ENCODE peak calls at places on chromosomes 5 and 9, in eight cellular contexts. One of them, this sample, is unnamed.

GRCh38 chr5:54886866-54887265 is 98.5 kb downstream of the ESM1 start:
- DNase-seq in AG04450: no peak
- DNase-seq in lower lobe of right lung: no peak
- DNase-seq in foreskin keratinocyte: no peak
- DNase-seq in H1: no peak
- DNase-seq in HepG2: no peak
- DNase-seq in H9: no peak
- DNase-seq in fibroblast of mammary gland: no peak
- DNase-seq in this sample: no peak

GRCh38 chr5:151274666-151275065 is 21.7 kb downstream of the GM2A start:
- DNase-seq in AG04450: no peak
- DNase-seq in lower lobe of right lung: no peak
- DNase-seq in foreskin keratinocyte: no peak
- DNase-seq in H1: no peak
- DNase-seq in HepG2: no peak
- DNase-seq in H9: no peak
- DNase-seq in fibroblast of mammary gland: no peak
- DNase-seq in this sample: peak; percentile 72

GRCh38 chr5:50853151-50853550 is 186.7 kb downstream of the PARP8 start:
- DNase-seq in AG04450: no peak
- DNase-seq in lower lobe of right lung: peak; percentile 47
- DNase-seq in foreskin keratinocyte: no peak
- DNase-seq in H1: no peak
- DNase-seq in HepG2: no peak
- DNase-seq in H9: no peak
- DNase-seq in fibroblast of mammary gland: no peak
- DNase-seq in this sample: no peak

GRCh38 chr5:39906146-39906545 is 481.4 kb upstream of the DAB2 start:
- DNase-seq in AG04450: no peak
- DNase-seq in lower lobe of right lung: no peak
- DNase-seq in foreskin keratinocyte: peak; percentile 23
- DNase-seq in H1: no peak
- DNase-seq in HepG2: no peak
- DNase-seq in H9: no peak
- DNase-seq in fibroblast of mammary gland: peak; percentile 50
- DNase-seq in this sample: peak; percentile 25

GRCh38 chr5:19987594-19988345 is at the start of gene CDH18:
- DNase-seq in AG04450: peak; percentile 6
- DNase-seq in lower lobe of right lung: peak; percentile 45
- DNase-seq in foreskin keratinocyte: peak; percentile 28
- DNase-seq in H1: peak; percentile 54
- DNase-seq in HepG2: no peak
- DNase-seq in H9: peak; percentile 83
- DNase-seq in fibroblast of mammary gland: peak; percentile 14
- DNase-seq in this sample: peak; percentile 69

GRCh38 chr9:132669329-132669635 is 501 bp downstream of the DDX31 start:
- DNase-seq in AG04450: no peak
- DNase-seq in lower lobe of right lung: no peak
- DNase-seq in foreskin keratinocyte: no peak
- DNase-seq in H1: no peak
- DNase-seq in HepG2: no peak
- DNase-seq in H9: no peak
- DNase-seq in fibroblast of mammary gland: no peak
- DNase-seq in this sample: no peak

GRCh38 chr5:88674262-88675158 is 208.5 kb downstream of the MEF2C start:
- DNase-seq in AG04450: no peak
- DNase-seq in lower lobe of right lung: no peak
- DNase-seq in foreskin keratinocyte: no peak
- DNase-seq in H1: no peak
- DNase-seq in HepG2: no peak
- DNase-seq in H9: peak; percentile 79
- DNase-seq in fibroblast of mammary gland: no peak
- DNase-seq in this sample: peak; percentile 26

GRCh38 chr9:131446276-131446675 is 52.4 kb downstream of the PRRC2B start:
- DNase-seq in AG04450: no peak
- DNase-seq in lower lobe of right lung: no peak
- DNase-seq in foreskin keratinocyte: no peak
- DNase-seq in H1: no peak
- DNase-seq in HepG2: no peak
- DNase-seq in H9: no peak
- DNase-seq in fibroblast of mammary gland: no peak
- DNase-seq in this sample: no peak

GRCh38 chr5:10562202-10563131 is 1.4 kb upstream of the ANKRD33B start:
- DNase-seq in AG04450: no peak
- DNase-seq in lower lobe of right lung: no peak
- DNase-seq in foreskin keratinocyte: no peak
- DNase-seq in H1: no peak
- DNase-seq in HepG2: no peak
- DNase-seq in H9: no peak
- DNase-seq in fibroblast of mammary gland: no peak
- DNase-seq in this sample: no peak

GRCh38 chr9:16039988-16040761 is 487.3 kb downstream of the CCDC171 start:
- DNase-seq in AG04450: peak; percentile 76
- DNase-seq in lower lobe of right lung: no peak
- DNase-seq in foreskin keratinocyte: no peak
- DNase-seq in H1: no peak
- DNase-seq in HepG2: peak; percentile 9
- DNase-seq in H9: peak; percentile 48
- DNase-seq in fibroblast of mammary gland: no peak
- DNase-seq in this sample: no peak

GRCh38 chr5:53090229-53090628 is 19.3 kb downstream of the MOCS2 start:
- DNase-seq in AG04450: no peak
- DNase-seq in lower lobe of right lung: no peak
- DNase-seq in foreskin keratinocyte: no peak
- DNase-seq in H1: no peak
- DNase-seq in HepG2: no peak
- DNase-seq in H9: no peak
- DNase-seq in fibroblast of mammary gland: no peak
- DNase-seq in this sample: no peak

GRCh38 chr9:14205463-14205862 is 108.5 kb downstream of the NFIB start:
- DNase-seq in AG04450: peak; percentile 36
- DNase-seq in lower lobe of right lung: no peak
- DNase-seq in foreskin keratinocyte: peak; percentile 81
- DNase-seq in H1: no peak
- DNase-seq in HepG2: no peak
- DNase-seq in H9: no peak
- DNase-seq in fibroblast of mammary gland: peak; percentile 85
- DNase-seq in this sample: peak; percentile 90

GRCh38 chr5:76771705-76772405 is 47.0 kb upstream of the F2RL1 start:
- DNase-seq in AG04450: no peak
- DNase-seq in lower lobe of right lung: no peak
- DNase-seq in foreskin keratinocyte: no peak
- DNase-seq in H1: no peak
- DNase-seq in HepG2: no peak
- DNase-seq in H9: no peak
- DNase-seq in fibroblast of mammary gland: peak; percentile 56
- DNase-seq in this sample: peak; percentile 24

GRCh38 chr5:15993334-15993733 is 186.3 kb downstream of the MARCHF11 start:
- DNase-seq in AG04450: no peak
- DNase-seq in lower lobe of right lung: no peak
- DNase-seq in foreskin keratinocyte: peak; percentile 95
- DNase-seq in H1: no peak
- DNase-seq in HepG2: no peak
- DNase-seq in H9: no peak
- DNase-seq in fibroblast of mammary gland: peak; percentile 77
- DNase-seq in this sample: peak; percentile 96

GRCh38 chr9:87714819-87715218 is 11.1 kb upstream of the CTSL start:
- DNase-seq in AG04450: peak; percentile 62
- DNase-seq in lower lobe of right lung: no peak
- DNase-seq in foreskin keratinocyte: no peak
- DNase-seq in H1: no peak
- DNase-seq in HepG2: peak; percentile 89
- DNase-seq in H9: no peak
- DNase-seq in fibroblast of mammary gland: peak; percentile 96
- DNase-seq in this sample: peak; percentile 69

GRCh38 chr9:137381501-137382443 is 41.2 kb downstream of the EXD3 start:
- DNase-seq in AG04450: no peak
- DNase-seq in lower lobe of right lung: peak; percentile 36
- DNase-seq in foreskin keratinocyte: no peak
- DNase-seq in H1: no peak
- DNase-seq in HepG2: no peak
- DNase-seq in H9: peak; percentile 27
- DNase-seq in fibroblast of mammary gland: no peak
- DNase-seq in this sample: no peak

GRCh38 chr5:69035665-69036064 is 58.1 kb upstream of the SLC30A5 start:
- DNase-seq in AG04450: no peak
- DNase-seq in lower lobe of right lung: no peak
- DNase-seq in foreskin keratinocyte: no peak
- DNase-seq in H1: no peak
- DNase-seq in HepG2: no peak
- DNase-seq in H9: no peak
- DNase-seq in fibroblast of mammary gland: peak; percentile 32
- DNase-seq in this sample: peak; percentile 67

GRCh38 chr5:72224946-72225427 is 95.1 kb downstream of the MRPS27 start:
- DNase-seq in AG04450: no peak
- DNase-seq in lower lobe of right lung: no peak
- DNase-seq in foreskin keratinocyte: no peak
- DNase-seq in H1: no peak
- DNase-seq in HepG2: no peak
- DNase-seq in H9: no peak
- DNase-seq in fibroblast of mammary gland: peak; percentile 38
- DNase-seq in this sample: no peak

GRCh38 chr5:57745029-57745428 is 262.4 kb upstream of the ACTBL2 start:
- DNase-seq in AG04450: no peak
- DNase-seq in lower lobe of right lung: no peak
- DNase-seq in foreskin keratinocyte: no peak
- DNase-seq in H1: no peak
- DNase-seq in HepG2: no peak
- DNase-seq in H9: no peak
- DNase-seq in fibroblast of mammary gland: no peak
- DNase-seq in this sample: no peak

DNA sequence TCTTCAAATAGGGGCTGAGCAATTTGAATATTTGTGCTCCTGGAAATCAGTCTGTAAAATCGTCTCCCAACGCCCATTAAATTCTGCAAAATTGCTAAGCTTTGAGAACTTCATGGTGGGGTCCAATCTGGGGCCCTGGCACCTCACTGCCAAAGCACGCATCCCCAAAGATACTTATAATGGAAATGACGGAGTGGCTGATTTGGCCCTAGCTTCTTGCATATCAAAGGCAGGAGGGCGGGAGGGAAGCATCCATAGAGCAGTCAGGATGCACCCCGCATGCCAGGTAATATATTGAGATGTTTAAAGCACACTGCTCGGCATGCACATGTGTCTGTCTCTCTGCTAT is 422.3 kb downstream of the EBF1 start:
- DNase-seq in AG04450: no peak
- DNase-seq in lower lobe of right lung: no peak
- DNase-seq in foreskin keratinocyte: no peak
- DNase-seq in H1: no peak
- DNase-seq in HepG2: no peak
- DNase-seq in H9: no peak
- DNase-seq in fibroblast of mammary gland: no peak
- DNase-seq in this sample: no peak
- TF ChIP-seq CTCF in AG04450: no peak
- TF ChIP-seq CTCF in lower lobe of right lung: no peak
- TF ChIP-seq CTCF in foreskin keratinocyte: no peak
- TF ChIP-seq CTCF in H1: no peak
- TF ChIP-seq CTCF in HepG2: no peak
- TF ChIP-seq CTCF in H9: no peak
- TF ChIP-seq CTCF in fibroblast of mammary gland: no peak
- TF ChIP-seq CTCF in this sample: no peak

GRCh38 chr9:80664327-80665210 is 1024.8 kb downstream of the TLE1 start:
- DNase-seq in AG04450: no peak
- DNase-seq in lower lobe of right lung: no peak
- DNase-seq in foreskin keratinocyte: no peak
- DNase-seq in H1: no peak
- DNase-seq in HepG2: no peak
- DNase-seq in H9: no peak
- DNase-seq in fibroblast of mammary gland: peak; percentile 11
- DNase-seq in this sample: peak; percentile 63
- TF ChIP-seq CTCF in AG04450: no peak
- TF ChIP-seq CTCF in lower lobe of right lung: no peak
- TF ChIP-seq CTCF in foreskin keratinocyte: peak; percentile 73
- TF ChIP-seq CTCF in H1: no peak
- TF ChIP-seq CTCF in HepG2: no peak
- TF ChIP-seq CTCF in H9: peak; percentile 46
- TF ChIP-seq CTCF in fibroblast of mammary gland: no peak
- TF ChIP-seq CTCF in this sample: peak; percentile 59

GRCh38 chr9:22238809-22239684 is 207.6 kb upstream of the DMRTA1 start:
- DNase-seq in AG04450: no peak
- DNase-seq in lower lobe of right lung: no peak
- DNase-seq in foreskin keratinocyte: no peak
- DNase-seq in H1: no peak
- DNase-seq in HepG2: peak; percentile 40
- DNase-seq in H9: no peak
- DNase-seq in fibroblast of mammary gland: peak; percentile 70
- DNase-seq in this sample: peak; percentile 62
- TF ChIP-seq CTCF in AG04450: peak; percentile 66
- TF ChIP-seq CTCF in lower lobe of right lung: peak; percentile 58
- TF ChIP-seq CTCF in foreskin keratinocyte: peak; percentile 52
- TF ChIP-seq CTCF in H1: no peak
- TF ChIP-seq CTCF in HepG2: peak; percentile 32
- TF ChIP-seq CTCF in H9: peak; percentile 66
- TF ChIP-seq CTCF in fibroblast of mammary gland: peak; percentile 48
- TF ChIP-seq CTCF in this sample: peak; percentile 59

GRCh38 chr5:176444742-176445141 is 3.4 kb upstream of the FAF2 start:
- DNase-seq in AG04450: no peak
- DNase-seq in lower lobe of right lung: no peak
- DNase-seq in foreskin keratinocyte: no peak
- DNase-seq in H1: no peak
- DNase-seq in HepG2: no peak
- DNase-seq in H9: no peak
- DNase-seq in fibroblast of mammary gland: no peak
- DNase-seq in this sample: no peak

GRCh38 chr5:176447982-176448608 is at the start of gene FAF2:
- DNase-seq in AG04450: peak; percentile 97
- DNase-seq in lower lobe of right lung: peak; percentile 97
- DNase-seq in foreskin keratinocyte: peak; percentile 96
- DNase-seq in H1: peak; percentile 97
- DNase-seq in HepG2: peak; percentile 88
- DNase-seq in H9: peak; percentile 98
- DNase-seq in fibroblast of mammary gland: peak; percentile 99
- DNase-seq in this sample: peak; percentile 99

GRCh38 chr5:176446884-176447537 is 1.2 kb upstream of the FAF2 start:
- DNase-seq in AG04450: no peak
- DNase-seq in lower lobe of right lung: no peak
- DNase-seq in foreskin keratinocyte: no peak
- DNase-seq in H1: no peak
- DNase-seq in HepG2: no peak
- DNase-seq in H9: peak; percentile 43
- DNase-seq in fibroblast of mammary gland: no peak
- DNase-seq in this sample: peak; percentile 17

GRCh38 chr5:176450077-176450476 is 1.9 kb downstream of the FAF2 start:
- DNase-seq in AG04450: no peak
- DNase-seq in lower lobe of right lung: no peak
- DNase-seq in foreskin keratinocyte: no peak
- DNase-seq in H1: no peak
- DNase-seq in HepG2: no peak
- DNase-seq in H9: no peak
- DNase-seq in fibroblast of mammary gland: no peak
- DNase-seq in this sample: no peak

DNA sequence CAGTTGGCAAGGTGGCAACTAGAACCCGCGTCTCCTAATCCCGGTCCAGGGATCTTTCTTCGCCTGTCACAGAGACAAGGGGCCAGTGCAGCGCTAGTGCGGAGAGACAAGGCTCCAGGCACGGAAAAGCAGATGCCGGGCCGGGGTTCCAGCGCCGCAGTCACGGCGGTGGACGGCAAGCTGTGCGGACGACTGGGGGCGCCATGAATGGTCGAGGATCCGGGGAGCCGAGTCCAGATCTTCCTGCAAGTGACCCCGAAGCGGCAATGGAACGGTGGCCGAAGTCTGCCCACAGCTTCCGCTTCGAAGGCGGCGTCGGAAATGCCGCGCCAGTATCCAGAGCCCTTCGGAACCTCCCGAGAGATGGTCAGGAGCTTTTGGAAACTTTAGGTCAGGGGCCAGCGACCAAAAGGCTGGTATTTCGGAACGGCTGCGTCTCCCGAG is 625 bp upstream of the FAF2 start:
- DNase-seq in AG04450: no peak
- DNase-seq in lower lobe of right lung: no peak
- DNase-seq in foreskin keratinocyte: no peak
- DNase-seq in H1: no peak
- DNase-seq in HepG2: no peak
- DNase-seq in H9: no peak
- DNase-seq in fibroblast of mammary gland: no peak
- DNase-seq in this sample: no peak
- TF ChIP-seq CTCF in AG04450: no peak
- TF ChIP-seq CTCF in lower lobe of right lung: no peak
- TF ChIP-seq CTCF in foreskin keratinocyte: no peak
- TF ChIP-seq CTCF in H1: peak; percentile 16
- TF ChIP-seq CTCF in HepG2: no peak
- TF ChIP-seq CTCF in H9: no peak
- TF ChIP-seq CTCF in fibroblast of mammary gland: no peak
- TF ChIP-seq CTCF in this sample: no peak